ENCODE peak calls at places on chromosome 6, in six cellular contexts. One of them, this sample, is unnamed.

GRCh38 chr6:94341173-94341572 is 921.8 kb upstream of the EPHA7 start:
- DNase-seq in cardiac muscle cell: no peak
- DNase-seq in thoracic aorta: no peak
- DNase-seq in GM23338: peak; percentile 24
- DNase-seq in A673: peak; percentile 24
- DNase-seq in SJCRH30: no peak
- DNase-seq in this sample: no peak

GRCh38 chr6:46367365-46367764 is 123.9 kb downstream of the RCAN2 start:
- DNase-seq in cardiac muscle cell: no peak
- DNase-seq in thoracic aorta: no peak
- DNase-seq in GM23338: no peak
- DNase-seq in A673: no peak
- DNase-seq in SJCRH30: no peak
- DNase-seq in this sample: no peak

GRCh38 chr6:131419698-131420097 is 153.3 kb upstream of the ARG1 start:
- DNase-seq in cardiac muscle cell: no peak
- DNase-seq in thoracic aorta: no peak
- DNase-seq in GM23338: no peak
- DNase-seq in A673: peak; percentile 39
- DNase-seq in SJCRH30: no peak
- DNase-seq in this sample: no peak

GRCh38 chr6:56370127-56370540 is 122.8 kb upstream of the COL21A1 start:
- DNase-seq in cardiac muscle cell: peak; percentile 52
- DNase-seq in thoracic aorta: peak; percentile 52
- DNase-seq in GM23338: peak; percentile 79
- DNase-seq in A673: peak; percentile 60
- DNase-seq in SJCRH30: no peak
- DNase-seq in this sample: peak; percentile 84

GRCh38 chr6:163720005-163720404 is 305.5 kb downstream of the QKI start:
- DNase-seq in cardiac muscle cell: no peak
- DNase-seq in thoracic aorta: no peak
- DNase-seq in GM23338: no peak
- DNase-seq in A673: no peak
- DNase-seq in SJCRH30: no peak
- DNase-seq in this sample: no peak

GRCh38 chr6:21856096-21856825 is 262.7 kb downstream of the SOX4 start:
- DNase-seq in cardiac muscle cell: no peak
- DNase-seq in thoracic aorta: no peak
- DNase-seq in GM23338: no peak
- DNase-seq in A673: no peak
- DNase-seq in SJCRH30: no peak
- DNase-seq in this sample: peak; percentile 93

GRCh38 chr6:25934181-25934580 is 3.7 kb upstream of the SLC17A2 start:
- DNase-seq in cardiac muscle cell: no peak
- DNase-seq in thoracic aorta: no peak
- DNase-seq in GM23338: no peak
- DNase-seq in A673: no peak
- DNase-seq in SJCRH30: no peak
- DNase-seq in this sample: no peak

GRCh38 chr6:137846772-137847313 is 20.2 kb upstream of the TNFAIP3 start:
- DNase-seq in cardiac muscle cell: no peak
- DNase-seq in thoracic aorta: no peak
- DNase-seq in GM23338: no peak
- DNase-seq in A673: no peak
- DNase-seq in SJCRH30: no peak
- DNase-seq in this sample: no peak

GRCh38 chr6:158607411-158608170 is 37.0 kb downstream of the DYNLT1 start:
- DNase-seq in cardiac muscle cell: no peak
- DNase-seq in thoracic aorta: no peak
- DNase-seq in GM23338: no peak
- DNase-seq in A673: no peak
- DNase-seq in SJCRH30: no peak
- DNase-seq in this sample: no peak

GRCh38 chr6:114762145-114762544 is 419.3 kb upstream of the HS3ST5 start:
- DNase-seq in cardiac muscle cell: no peak
- DNase-seq in thoracic aorta: no peak
- DNase-seq in GM23338: no peak
- DNase-seq in A673: no peak
- DNase-seq in SJCRH30: no peak
- DNase-seq in this sample: no peak

DNA sequence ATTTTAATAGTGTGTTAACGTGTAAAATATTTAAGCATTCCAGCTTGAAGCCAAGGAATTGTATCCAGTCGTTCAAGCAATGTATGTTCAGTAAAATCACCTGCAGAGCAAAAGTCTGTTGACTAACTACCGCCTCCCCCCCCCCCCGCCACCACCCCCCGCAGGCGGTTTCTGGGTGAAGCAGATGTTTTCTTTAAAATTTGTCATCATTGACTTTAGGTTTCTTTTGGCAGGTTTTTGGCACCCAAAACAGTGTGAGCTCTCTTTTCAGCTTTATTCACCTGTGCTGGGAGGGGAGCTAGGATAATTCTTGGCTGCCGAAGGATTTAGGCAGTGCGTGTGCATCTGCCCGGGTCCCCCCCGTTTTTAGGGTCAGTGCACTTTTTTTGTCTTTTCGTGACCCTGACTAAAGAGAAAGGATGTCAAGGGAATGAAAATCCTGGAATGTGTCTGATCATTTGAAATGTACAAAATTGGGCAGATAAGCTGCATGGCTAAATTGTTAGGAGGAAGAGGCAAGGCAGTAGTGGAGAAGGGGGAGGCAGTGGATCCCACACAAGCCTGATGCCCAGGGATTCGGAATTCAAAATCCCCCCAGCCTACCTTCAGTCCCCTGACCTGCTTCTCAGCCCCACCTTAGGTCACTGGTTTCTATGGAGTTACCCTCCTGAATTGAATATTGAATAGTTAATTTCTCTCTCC is 1.1 kb downstream of the EDN1 start:
- DNase-seq in cardiac muscle cell: no peak
- DNase-seq in thoracic aorta: no peak
- DNase-seq in GM23338: no peak
- DNase-seq in A673: no peak
- DNase-seq in SJCRH30: no peak
- DNase-seq in this sample: peak; percentile 50
- H3K4me1 ChIP-seq in cardiac muscle cell: no peaks in the 10 kb centered on the region
- H3K4me1 ChIP-seq in thoracic aorta: peaks cover 12% of the 10 kb centered on the region
- H3K4me1 ChIP-seq in GM23338: peaks cover 27% of the 10 kb centered on the region
- H3K4me1 ChIP-seq in A673: no peaks in the 10 kb centered on the region
- H3K4me1 ChIP-seq in SJCRH30: no peaks in the 10 kb centered on the region
- H3K4me1 ChIP-seq in this sample: peaks cover 39% of the 10 kb centered on the region

GRCh38 chr6:170130201-170130621 is 160.7 kb downstream of the DLL1 start:
- DNase-seq in cardiac muscle cell: no peak
- DNase-seq in thoracic aorta: no peak
- DNase-seq in GM23338: no peak
- DNase-seq in A673: no peak
- DNase-seq in SJCRH30: no peak
- DNase-seq in this sample: no peak
- H3K4me1 ChIP-seq in cardiac muscle cell: no peaks in the 10 kb centered on the region
- H3K4me1 ChIP-seq in thoracic aorta: peaks cover 4% of the 10 kb centered on the region
- H3K4me1 ChIP-seq in GM23338: no peaks in the 10 kb centered on the region
- H3K4me1 ChIP-seq in A673: no peaks in the 10 kb centered on the region
- H3K4me1 ChIP-seq in SJCRH30: peaks cover 3% of the 10 kb centered on the region
- H3K4me1 ChIP-seq in this sample: peaks cover 7% of the 10 kb centered on the region

GRCh38 chr6:16595514-16595913 is 165.7 kb downstream of the ATXN1 start:
- DNase-seq in cardiac muscle cell: no peak
- DNase-seq in thoracic aorta: no peak
- DNase-seq in GM23338: no peak
- DNase-seq in A673: no peak
- DNase-seq in SJCRH30: no peak
- DNase-seq in this sample: no peak
- H3K4me1 ChIP-seq in cardiac muscle cell: no peaks in the 10 kb centered on the region
- H3K4me1 ChIP-seq in thoracic aorta: no peaks in the 10 kb centered on the region
- H3K4me1 ChIP-seq in GM23338: peaks cover 5% of the 10 kb centered on the region
- H3K4me1 ChIP-seq in A673: no peaks in the 10 kb centered on the region
- H3K4me1 ChIP-seq in SJCRH30: no peaks in the 10 kb centered on the region
- H3K4me1 ChIP-seq in this sample: peaks cover 38% of the 10 kb centered on the region

DNA sequence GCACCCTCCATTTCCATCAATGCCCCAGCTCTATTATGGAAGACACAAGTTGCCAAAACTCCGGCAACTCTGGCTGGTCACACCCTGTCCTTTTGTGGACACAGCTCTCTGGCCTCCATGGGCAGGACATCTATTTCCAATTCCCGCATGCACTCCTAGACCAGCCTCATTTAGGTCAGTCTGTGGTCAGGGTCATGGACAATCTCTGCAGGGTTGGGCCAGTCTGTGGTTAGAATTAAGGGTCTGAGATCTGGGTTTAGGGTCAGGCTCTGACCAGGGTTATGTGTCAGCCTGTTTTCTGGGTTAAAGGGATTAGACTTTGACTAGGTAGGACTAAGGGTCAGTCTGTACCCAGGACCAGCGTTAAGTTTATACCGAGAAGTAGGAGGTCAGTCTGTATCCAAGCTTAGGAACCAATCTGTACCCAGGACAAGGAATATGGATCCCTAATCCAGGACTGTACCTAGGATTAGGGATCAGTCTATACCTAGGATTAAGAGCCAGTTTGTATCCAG is 82.4 kb downstream of the VEGFA start:
- DNase-seq in cardiac muscle cell: no peak
- DNase-seq in thoracic aorta: no peak
- DNase-seq in GM23338: no peak
- DNase-seq in A673: no peak
- DNase-seq in SJCRH30: no peak
- DNase-seq in this sample: no peak
- H3K4me1 ChIP-seq in cardiac muscle cell: peaks cover 3% of the 10 kb centered on the region
- H3K4me1 ChIP-seq in thoracic aorta: no peaks in the 10 kb centered on the region
- H3K4me1 ChIP-seq in GM23338: no peaks in the 10 kb centered on the region
- H3K4me1 ChIP-seq in A673: no peaks in the 10 kb centered on the region
- H3K4me1 ChIP-seq in SJCRH30: peaks cover 13% of the 10 kb centered on the region
- H3K4me1 ChIP-seq in this sample: peaks cover 10% of the 10 kb centered on the region

GRCh38 chr6:15425947-15426346 is 180.1 kb downstream of the JARID2 start:
- DNase-seq in cardiac muscle cell: no peak
- DNase-seq in thoracic aorta: no peak
- DNase-seq in GM23338: no peak
- DNase-seq in A673: no peak
- DNase-seq in SJCRH30: no peak
- DNase-seq in this sample: no peak
- H3K4me1 ChIP-seq in cardiac muscle cell: peaks cover 44% of the 10 kb centered on the region
- H3K4me1 ChIP-seq in thoracic aorta: peaks cover 11% of the 10 kb centered on the region
- H3K4me1 ChIP-seq in GM23338: peaks cover 97% of the 10 kb centered on the region
- H3K4me1 ChIP-seq in A673: peaks cover 48% of the 10 kb centered on the region
- H3K4me1 ChIP-seq in SJCRH30: peaks cover 17% of the 10 kb centered on the region
- H3K4me1 ChIP-seq in this sample: peaks cover 19% of the 10 kb centered on the region

DNA sequence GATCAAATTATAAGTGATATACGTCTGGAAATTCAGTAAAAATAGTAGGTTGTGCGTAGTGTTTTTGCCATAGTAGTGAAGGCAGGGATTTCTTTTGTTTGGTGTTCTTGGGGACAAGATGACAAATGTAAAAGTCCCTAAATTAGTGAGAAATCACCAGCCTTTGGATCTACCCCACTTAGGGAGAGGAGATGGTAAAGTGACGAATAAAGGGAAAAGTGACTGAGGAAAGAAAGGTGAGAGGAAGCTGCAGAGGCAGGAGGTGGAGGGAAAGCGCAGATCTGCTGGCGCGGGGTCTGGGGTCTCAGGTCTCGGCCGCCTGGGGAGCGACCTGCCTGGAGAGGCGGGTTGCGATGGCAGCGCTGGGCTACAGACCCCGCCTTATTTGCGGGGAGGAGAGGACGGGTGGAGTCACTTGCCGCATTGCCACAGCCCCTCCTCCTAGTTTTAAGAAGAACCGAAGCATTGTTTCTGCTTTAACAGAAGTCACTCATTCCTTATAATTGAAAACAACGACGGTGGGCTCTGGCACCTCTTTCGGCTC is 3.4 kb upstream of the LIN28B start:
- DNase-seq in cardiac muscle cell: peak; percentile 74
- DNase-seq in thoracic aorta: no peak
- DNase-seq in GM23338: peak; percentile 90
- DNase-seq in A673: no peak
- DNase-seq in SJCRH30: no peak
- DNase-seq in this sample: no peak
- H3K4me1 ChIP-seq in cardiac muscle cell: peaks cover 15% of the 10 kb centered on the region
- H3K4me1 ChIP-seq in thoracic aorta: no peaks in the 10 kb centered on the region
- H3K4me1 ChIP-seq in GM23338: peaks cover 48% of the 10 kb centered on the region
- H3K4me1 ChIP-seq in A673: peaks cover 10% of the 10 kb centered on the region
- H3K4me1 ChIP-seq in SJCRH30: no peaks in the 10 kb centered on the region
- H3K4me1 ChIP-seq in this sample: no peaks in the 10 kb centered on the region

GRCh38 chr6:31525932-31526591 is 2.7 kb upstream of the MCCD1 start:
- DNase-seq in cardiac muscle cell: no peak
- DNase-seq in thoracic aorta: no peak
- DNase-seq in GM23338: no peak
- DNase-seq in A673: no peak
- DNase-seq in SJCRH30: no peak
- DNase-seq in this sample: no peak
- H3K4me1 ChIP-seq in cardiac muscle cell: no peaks in the 10 kb centered on the region
- H3K4me1 ChIP-seq in thoracic aorta: no peaks in the 10 kb centered on the region
- H3K4me1 ChIP-seq in GM23338: peaks cover 4% of the 10 kb centered on the region
- H3K4me1 ChIP-seq in A673: no peaks in the 10 kb centered on the region
- H3K4me1 ChIP-seq in SJCRH30: no peaks in the 10 kb centered on the region
- H3K4me1 ChIP-seq in this sample: peaks cover 9% of the 10 kb centered on the region

GRCh38 chr6:105322499-105323231 is 80.2 kb downstream of the PREP start:
- DNase-seq in cardiac muscle cell: no peak
- DNase-seq in thoracic aorta: no peak
- DNase-seq in GM23338: no peak
- DNase-seq in A673: no peak
- DNase-seq in SJCRH30: peak; percentile 42
- DNase-seq in this sample: peak; percentile 54
- H3K4me1 ChIP-seq in cardiac muscle cell: peaks cover 18% of the 10 kb centered on the region
- H3K4me1 ChIP-seq in thoracic aorta: peaks cover 9% of the 10 kb centered on the region
- H3K4me1 ChIP-seq in GM23338: no peaks in the 10 kb centered on the region
- H3K4me1 ChIP-seq in A673: peaks cover 34% of the 10 kb centered on the region
- H3K4me1 ChIP-seq in SJCRH30: peaks cover 70% of the 10 kb centered on the region
- H3K4me1 ChIP-seq in this sample: peaks cover 73% of the 10 kb centered on the region

GRCh38 chr6:154406301-154406700 is 49.7 kb upstream of the IPCEF1 start:
- DNase-seq in cardiac muscle cell: no peak
- DNase-seq in thoracic aorta: no peak
- DNase-seq in GM23338: no peak
- DNase-seq in A673: no peak
- DNase-seq in SJCRH30: no peak
- DNase-seq in this sample: no peak

GRCh38 chr6:154406869-154407268 is 50.3 kb upstream of the IPCEF1 start:
- DNase-seq in cardiac muscle cell: no peak
- DNase-seq in thoracic aorta: no peak
- DNase-seq in GM23338: no peak
- DNase-seq in A673: no peak
- DNase-seq in SJCRH30: no peak
- DNase-seq in this sample: no peak

GRCh38 chr6:154404791-154405400 is 48.3 kb upstream of the IPCEF1 start:
- DNase-seq in cardiac muscle cell: no peak
- DNase-seq in thoracic aorta: no peak
- DNase-seq in GM23338: no peak
- DNase-seq in A673: no peak
- DNase-seq in SJCRH30: no peak
- DNase-seq in this sample: no peak

GRCh38 chr6:154402081-154402780 is 45.6 kb upstream of the IPCEF1 start:
- DNase-seq in cardiac muscle cell: no peak
- DNase-seq in thoracic aorta: no peak
- DNase-seq in GM23338: no peak
- DNase-seq in A673: no peak
- DNase-seq in SJCRH30: no peak
- DNase-seq in this sample: peak; percentile 71

DNA sequence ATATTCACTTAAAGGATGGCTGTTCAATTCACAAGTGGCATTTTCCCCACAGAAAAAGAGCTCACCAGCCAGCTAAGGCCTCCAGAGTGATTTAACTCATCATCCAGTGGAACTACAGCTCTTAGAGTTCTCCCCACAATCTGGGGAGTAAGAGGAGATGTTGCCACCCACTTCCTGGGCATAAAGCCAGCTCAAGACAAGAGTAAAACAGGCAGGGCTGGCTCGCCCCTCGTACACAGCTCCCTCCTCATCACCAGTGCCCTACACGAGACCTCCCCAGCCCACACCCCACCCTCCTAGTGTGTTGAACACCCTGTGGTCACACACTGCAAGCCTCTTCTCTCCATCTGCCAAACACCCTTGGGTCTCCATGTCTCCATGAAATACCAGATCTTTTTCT is 47.2 kb upstream of the IPCEF1 start:
- DNase-seq in cardiac muscle cell: no peak
- DNase-seq in thoracic aorta: no peak
- DNase-seq in GM23338: no peak
- DNase-seq in A673: peak; percentile 71
- DNase-seq in SJCRH30: peak; percentile 16
- DNase-seq in this sample: peak; percentile 36
- H3K4me1 ChIP-seq in cardiac muscle cell: no peaks in the 10 kb centered on the region
- H3K4me1 ChIP-seq in thoracic aorta: peaks cover 21% of the 10 kb centered on the region
- H3K4me1 ChIP-seq in GM23338: no peaks in the 10 kb centered on the region
- H3K4me1 ChIP-seq in A673: peaks cover 10% of the 10 kb centered on the region
- H3K4me1 ChIP-seq in SJCRH30: no peaks in the 10 kb centered on the region
- H3K4me1 ChIP-seq in this sample: peaks cover 20% of the 10 kb centered on the region